ENCODE peak calls at places on chromosomes 12 and 14, in four cellular contexts. One of them, this sample, is unnamed.

GRCh38 chr12:43728117-43728516 is 30.5 kb downstream of the PUS7L start:
- DNase-seq in brain microvascular endothelial cell: no peak
- DNase-seq in heart left ventricle: no peak
- DNase-seq in CD8-positive, alpha-beta T cell: no peak
- DNase-seq in this sample: peak; percentile 49

GRCh38 chr14:55160989-55161388 is 30.4 kb downstream of the DLGAP5 start:
- DNase-seq in CD8-positive, alpha-beta T cell: no peak
- DNase-seq in brain microvascular endothelial cell: no peak
- DNase-seq in heart left ventricle: no peak
- DNase-seq in this sample: peak; percentile 79

GRCh38 chr14:95426116-95426475 is 90.4 kb downstream of the SYNE3 start:
- DNase-seq in CD8-positive, alpha-beta T cell: no peak
- DNase-seq in brain microvascular endothelial cell: no peak
- DNase-seq in heart left ventricle: no peak
- DNase-seq in this sample: no peak

GRCh38 chr14:92516966-92517350 is 3.4 kb downstream of the RIN3 start:
- DNase-seq in brain microvascular endothelial cell: no peak
- DNase-seq in heart left ventricle: no peak
- DNase-seq in CD8-positive, alpha-beta T cell: no peak
- DNase-seq in this sample: no peak

GRCh38 chr12:70197362-70197744 is 45.9 kb upstream of the CNOT2 start:
- DNase-seq in brain microvascular endothelial cell: no peak
- DNase-seq in heart left ventricle: no peak
- DNase-seq in CD8-positive, alpha-beta T cell: no peak
- DNase-seq in this sample: no peak

GRCh38 chr12:31732926-31733548 is 4.2 kb upstream of the AMN1 start:
- DNase-seq in CD8-positive, alpha-beta T cell: no peak
- DNase-seq in heart left ventricle: no peak
- DNase-seq in brain microvascular endothelial cell: peak; percentile 80
- DNase-seq in this sample: peak; percentile 91

GRCh38 chr12:43836455-43836989 is 641 bp downstream of the TMEM117 start:
- DNase-seq in CD8-positive, alpha-beta T cell: no peak
- DNase-seq in heart left ventricle: no peak
- DNase-seq in brain microvascular endothelial cell: peak; percentile 9
- DNase-seq in this sample: peak; percentile 32

GRCh38 chr12:124279315-124279714 is 15.6 kb upstream of the RFLNA start:
- DNase-seq in CD8-positive, alpha-beta T cell: no peak
- DNase-seq in brain microvascular endothelial cell: no peak
- DNase-seq in heart left ventricle: no peak
- DNase-seq in this sample: no peak

GRCh38 chr12:3077572-3078081 is 448 bp downstream of the TSPAN9 start:
- DNase-seq in heart left ventricle: peak; percentile 71
- DNase-seq in brain microvascular endothelial cell: no peak
- DNase-seq in CD8-positive, alpha-beta T cell: no peak
- DNase-seq in this sample: no peak

GRCh38 chr12:1350055-1350933 is 244.1 kb downstream of the FBXL14 start:
- DNase-seq in heart left ventricle: no peak
- DNase-seq in CD8-positive, alpha-beta T cell: no peak
- DNase-seq in brain microvascular endothelial cell: peak; percentile 74
- DNase-seq in this sample: peak; percentile 88

GRCh38 chr12:110578522-110579238 is 4.4 kb downstream of the PPTC7 start:
- DNase-seq in heart left ventricle: no peak
- DNase-seq in CD8-positive, alpha-beta T cell: no peak
- DNase-seq in brain microvascular endothelial cell: no peak
- DNase-seq in this sample: no peak

GRCh38 chr12:93802293-93802692 is 125.1 kb downstream of the CRADD start:
- DNase-seq in heart left ventricle: no peak
- DNase-seq in CD8-positive, alpha-beta T cell: no peak
- DNase-seq in brain microvascular endothelial cell: no peak
- DNase-seq in this sample: no peak

GRCh38 chr14:52661314-52661713 is 34.0 kb downstream of the ERO1A start:
- DNase-seq in brain microvascular endothelial cell: no peak
- DNase-seq in CD8-positive, alpha-beta T cell: no peak
- DNase-seq in heart left ventricle: no peak
- DNase-seq in this sample: no peak

GRCh38 chr14:79325071-79325470 is 886.2 kb downstream of the DIO2 start:
- DNase-seq in CD8-positive, alpha-beta T cell: no peak
- DNase-seq in brain microvascular endothelial cell: no peak
- DNase-seq in heart left ventricle: no peak
- DNase-seq in this sample: peak; percentile 71
- H3K27ac ChIP-seq in CD8-positive, alpha-beta T cell: no peak overlapping the region
- H3K27ac ChIP-seq in brain microvascular endothelial cell: no peak overlapping the region
- H3K27ac ChIP-seq in heart left ventricle: no peak overlapping the region
- H3K27ac ChIP-seq in this sample: no peak overlapping the region

GRCh38 chr14:29149798-29150197 is 383.2 kb downstream of the FOXG1 start:
- DNase-seq in CD8-positive, alpha-beta T cell: no peak
- DNase-seq in heart left ventricle: no peak
- DNase-seq in brain microvascular endothelial cell: no peak
- DNase-seq in this sample: no peak

GRCh38 chr14:29140059-29140458 is 373.5 kb downstream of the FOXG1 start:
- DNase-seq in heart left ventricle: no peak
- DNase-seq in brain microvascular endothelial cell: no peak
- DNase-seq in CD8-positive, alpha-beta T cell: no peak
- DNase-seq in this sample: no peak

GRCh38 chr14:29148221-29148620 is 381.6 kb downstream of the FOXG1 start:
- DNase-seq in brain microvascular endothelial cell: no peak
- DNase-seq in heart left ventricle: no peak
- DNase-seq in CD8-positive, alpha-beta T cell: no peak
- DNase-seq in this sample: no peak

DNA sequence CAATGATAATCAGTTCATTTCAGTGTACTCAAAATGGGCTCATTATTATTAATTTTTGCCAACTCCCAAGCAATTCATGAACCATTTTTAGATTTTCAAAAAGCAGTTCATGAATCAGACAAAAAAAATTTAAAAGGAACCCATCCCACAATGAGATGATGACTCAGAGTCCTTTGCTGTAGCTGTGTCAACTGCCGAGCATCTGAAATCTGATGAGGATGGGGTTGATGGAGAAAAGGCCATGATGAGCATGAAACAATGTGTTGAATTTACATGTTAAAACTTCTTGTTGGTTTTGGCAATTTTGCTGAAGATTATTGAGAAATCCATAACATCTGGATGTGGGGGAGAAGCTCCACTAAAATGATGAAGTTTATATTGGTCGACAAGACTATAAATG is 378.0 kb downstream of the FOXG1 start:
- DNase-seq in brain microvascular endothelial cell: peak; percentile 32
- DNase-seq in CD8-positive, alpha-beta T cell: no peak
- DNase-seq in heart left ventricle: no peak
- DNase-seq in this sample: peak; percentile 66
- H3K27ac ChIP-seq in brain microvascular endothelial cell: no peak overlapping the region
- H3K27ac ChIP-seq in CD8-positive, alpha-beta T cell: no peak overlapping the region
- H3K27ac ChIP-seq in heart left ventricle: no peak overlapping the region
- H3K27ac ChIP-seq in this sample: no peak overlapping the region

GRCh38 chr14:90406384-90406798 is 9.6 kb downstream of the CALM1 start:
- DNase-seq in CD8-positive, alpha-beta T cell: no peak
- DNase-seq in brain microvascular endothelial cell: no peak
- DNase-seq in heart left ventricle: no peak
- DNase-seq in this sample: no peak
- H3K27ac ChIP-seq in CD8-positive, alpha-beta T cell: no peak overlapping the region
- H3K27ac ChIP-seq in brain microvascular endothelial cell: no peak overlapping the region
- H3K27ac ChIP-seq in heart left ventricle: no peak overlapping the region
- H3K27ac ChIP-seq in this sample: no peak overlapping the region

DNA sequence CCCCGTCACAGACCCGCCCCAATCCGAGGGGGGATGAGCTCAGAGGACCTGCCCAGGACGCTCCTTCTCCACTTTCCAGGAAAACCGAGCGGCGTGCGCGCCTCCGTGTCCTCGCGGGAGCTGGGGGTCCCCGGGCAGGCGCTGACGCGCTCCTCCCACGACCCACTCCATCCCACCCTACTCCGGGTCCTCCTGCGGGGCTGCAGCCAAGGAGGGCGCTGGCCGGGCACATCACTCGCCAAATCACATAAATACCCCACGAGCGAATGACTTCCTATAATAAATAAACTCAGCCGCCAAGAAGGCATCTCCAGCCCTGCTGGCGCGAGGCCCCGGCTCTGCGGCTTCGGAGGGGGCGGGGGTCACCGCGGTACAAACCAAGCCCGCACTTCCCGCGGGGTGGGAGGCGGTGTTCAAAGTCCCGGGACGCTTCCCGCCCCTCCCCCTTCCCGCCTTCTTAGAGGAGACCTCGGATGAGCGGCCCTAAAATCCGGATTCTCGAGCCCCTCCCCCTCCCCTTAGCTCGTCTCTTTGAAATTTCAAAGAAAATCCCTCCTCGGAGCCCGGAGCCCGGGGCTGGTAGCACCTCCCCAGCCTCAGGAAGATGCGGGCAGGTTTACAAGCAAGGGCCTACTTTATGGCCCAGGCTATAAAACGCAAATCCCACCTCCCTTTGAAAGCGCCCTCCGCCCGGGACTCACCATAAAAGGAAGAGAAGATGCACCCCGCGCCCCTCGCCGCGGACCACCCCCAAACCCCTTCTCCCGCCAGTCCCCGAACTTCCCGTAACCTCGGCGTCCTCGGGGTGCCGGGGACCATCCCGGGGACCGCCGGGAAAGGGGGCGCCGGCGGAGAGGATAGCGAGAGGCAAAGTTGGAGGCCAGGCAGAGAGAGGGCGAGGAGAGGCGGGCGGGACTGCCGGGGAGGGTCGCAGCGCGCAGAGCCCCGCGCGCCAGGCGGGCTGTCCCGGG is 718 bp upstream of the FZD10 start:
- DNase-seq in brain microvascular endothelial cell: no peak
- DNase-seq in heart left ventricle: no peak
- DNase-seq in CD8-positive, alpha-beta T cell: no peak
- DNase-seq in this sample: no peak
- H3K27ac ChIP-seq in brain microvascular endothelial cell: no peak overlapping the region
- H3K27ac ChIP-seq in heart left ventricle: no peak overlapping the region
- H3K27ac ChIP-seq in CD8-positive, alpha-beta T cell: no peak overlapping the region
- H3K27ac ChIP-seq in this sample: no peak overlapping the region

DNA sequence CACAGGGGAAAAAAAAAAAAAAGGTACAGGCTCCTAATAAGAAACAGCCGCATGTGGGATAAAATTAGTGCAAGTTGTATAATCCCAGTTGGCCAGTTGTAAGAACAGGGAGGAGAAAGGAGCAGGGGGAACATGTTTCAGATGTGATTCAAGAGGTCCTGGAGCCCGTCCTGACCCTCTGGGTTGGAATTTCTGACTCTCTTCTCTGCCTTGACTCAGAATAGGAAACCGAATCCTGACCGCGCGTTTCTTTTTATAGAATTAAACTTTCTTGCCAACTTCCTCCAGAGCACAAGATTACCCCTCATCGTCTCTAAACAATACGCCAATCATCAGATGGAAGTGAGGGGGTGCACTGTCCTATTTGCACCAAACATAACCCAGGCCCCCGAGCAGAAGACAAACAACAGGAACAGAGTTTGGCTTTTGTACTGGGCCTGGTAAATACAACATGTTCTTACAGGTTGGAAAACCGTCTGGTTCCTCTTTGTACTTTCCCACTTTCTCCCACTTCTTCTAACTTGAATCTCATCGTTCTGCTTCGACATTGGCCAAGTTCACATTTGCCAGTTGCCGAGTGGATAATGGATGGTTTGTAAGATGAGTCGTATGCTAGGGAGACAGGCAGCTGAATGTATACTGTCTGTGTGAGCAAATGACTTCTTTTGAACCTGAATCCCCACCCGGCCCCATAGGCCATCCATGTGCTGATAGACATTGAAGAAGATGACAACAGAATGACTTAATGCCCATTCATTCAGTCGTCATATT is 42.5 kb upstream of the MED13L start:
- DNase-seq in heart left ventricle: no peak
- DNase-seq in brain microvascular endothelial cell: peak; percentile 87
- DNase-seq in CD8-positive, alpha-beta T cell: no peak
- DNase-seq in this sample: peak; percentile 88
- H3K27ac ChIP-seq in heart left ventricle: peak overlapping the region; percentile 85
- H3K27ac ChIP-seq in brain microvascular endothelial cell: no peak overlapping the region
- H3K27ac ChIP-seq in CD8-positive, alpha-beta T cell: no peak overlapping the region
- H3K27ac ChIP-seq in this sample: peak overlapping the region; percentile 96

DNA sequence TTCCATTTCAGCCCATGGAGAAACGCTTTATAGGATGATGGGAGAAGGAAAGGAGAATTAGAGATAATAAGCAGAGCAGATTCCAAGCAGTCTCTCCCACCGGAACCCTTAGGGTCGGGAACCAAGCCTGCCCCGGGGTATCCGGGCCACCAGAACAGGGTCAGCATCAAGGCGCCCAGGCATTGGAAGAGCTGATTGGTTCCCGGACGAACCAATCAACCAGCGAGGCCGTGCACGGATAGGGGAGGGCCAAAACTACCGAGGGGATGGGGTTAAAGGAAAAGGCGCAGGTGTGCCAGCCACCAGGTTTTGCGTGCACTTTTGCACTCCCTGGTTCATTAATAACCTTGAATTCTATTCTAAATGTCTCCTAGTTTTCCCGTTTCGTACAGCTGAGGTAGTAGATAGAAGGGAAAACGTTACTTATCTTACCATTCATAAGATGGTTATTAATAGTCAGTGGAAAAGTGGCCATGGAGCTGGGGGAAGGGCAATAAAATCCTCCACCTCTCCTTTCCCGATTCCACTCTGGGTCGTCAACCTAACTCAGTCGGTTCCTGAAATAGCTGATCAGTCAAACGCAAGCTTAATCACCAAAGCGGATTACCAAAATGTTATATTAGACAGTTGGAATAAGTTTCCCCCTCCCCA is 1.6 kb downstream of the PPM1H start:
- DNase-seq in CD8-positive, alpha-beta T cell: no peak
- DNase-seq in brain microvascular endothelial cell: no peak
- DNase-seq in heart left ventricle: peak; percentile 66
- DNase-seq in this sample: peak; percentile 73
- H3K27ac ChIP-seq in CD8-positive, alpha-beta T cell: no peak overlapping the region
- H3K27ac ChIP-seq in brain microvascular endothelial cell: no peak overlapping the region
- H3K27ac ChIP-seq in heart left ventricle: peak overlapping the region; percentile 68
- H3K27ac ChIP-seq in this sample: peak overlapping the region; percentile 10

GRCh38 chr12:11704094-11704493 is 54.6 kb downstream of the ETV6 start:
- DNase-seq in heart left ventricle: no peak
- DNase-seq in CD8-positive, alpha-beta T cell: no peak
- DNase-seq in brain microvascular endothelial cell: no peak
- DNase-seq in this sample: no peak

GRCh38 chr12:11702959-11703358 is 53.5 kb downstream of the ETV6 start:
- DNase-seq in brain microvascular endothelial cell: no peak
- DNase-seq in heart left ventricle: no peak
- DNase-seq in CD8-positive, alpha-beta T cell: no peak
- DNase-seq in this sample: no peak

GRCh38 chr12:11698729-11699128 is 49.3 kb downstream of the ETV6 start:
- DNase-seq in brain microvascular endothelial cell: no peak
- DNase-seq in CD8-positive, alpha-beta T cell: no peak
- DNase-seq in heart left ventricle: no peak
- DNase-seq in this sample: no peak

GRCh38 chr12:11703378-11703777 is 53.9 kb downstream of the ETV6 start:
- DNase-seq in heart left ventricle: no peak
- DNase-seq in brain microvascular endothelial cell: no peak
- DNase-seq in CD8-positive, alpha-beta T cell: no peak
- DNase-seq in this sample: no peak

GRCh38 chr12:11701398-11701797 is 51.9 kb downstream of the ETV6 start:
- DNase-seq in brain microvascular endothelial cell: no peak
- DNase-seq in CD8-positive, alpha-beta T cell: no peak
- DNase-seq in heart left ventricle: no peak
- DNase-seq in this sample: no peak
- H3K27ac ChIP-seq in brain microvascular endothelial cell: no peak overlapping the region
- H3K27ac ChIP-seq in CD8-positive, alpha-beta T cell: no peak overlapping the region
- H3K27ac ChIP-seq in heart left ventricle: no peak overlapping the region
- H3K27ac ChIP-seq in this sample: no peak overlapping the region

GRCh38 chr12:16612647-16613046 is 6.7 kb upstream of the LMO3 start:
- DNase-seq in heart left ventricle: no peak
- DNase-seq in brain microvascular endothelial cell: no peak
- DNase-seq in CD8-positive, alpha-beta T cell: no peak
- DNase-seq in this sample: peak; percentile 26
- H3K27ac ChIP-seq in heart left ventricle: no peak overlapping the region
- H3K27ac ChIP-seq in brain microvascular endothelial cell: no peak overlapping the region
- H3K27ac ChIP-seq in CD8-positive, alpha-beta T cell: no peak overlapping the region
- H3K27ac ChIP-seq in this sample: no peak overlapping the region

This sample was measured in PC-3.